ENCODE peak calls at places on chromosomes 12 and 14, in seven cellular contexts. M, B, N, T, K, O and L are unnamed samples.

GRCh38 chr12:916240-916639 is 33.3 kb downstream of the RAD52 start:
- DNase-seq in M (no peak), B (peak), N (no peak), T (no peak), K (no peak), O (no peak), L (no peak)

GRCh38 chr12:101552277-101552676 is 42.5 kb upstream of the MYBPC1 start:
- DNase-seq in M (no peak), B (no peak), N (peak), T (no peak), K (no peak), O (no peak), L (no peak)

GRCh38 chr14:52380294-52380693 is 66.2 kb downstream of the PTGER2 start:
- DNase-seq in M (no peak), B (no peak), N (peak), T (peak), K (no peak), O (no peak), L (no peak)

GRCh38 chr12:93591137-93591868 is 18.8 kb downstream of the SOCS2 start:
- DNase-seq in M (peak), B (peak), N (peak), T (no peak), K (peak), O (no peak), L (peak)

GRCh38 chr12:2413999-2414792 is 361.4 kb downstream of the CACNA1C start:
- DNase-seq in M (no peak), B (no peak), N (no peak), T (no peak), K (no peak), O (no peak), L (no peak)

GRCh38 chr12:116060765-116061164 is 216.7 kb downstream of the MED13L start:
- DNase-seq in M (no peak), B (no peak), N (no peak), T (peak), K (no peak), O (no peak), L (no peak)

GRCh38 chr12:57521475-57522018 is 1.1 kb upstream of the MBD6 start:
- DNase-seq in M (no peak), B (peak), N (peak), T (no peak), K (no peak), O (peak), L (no peak)

GRCh38 chr14:94977016-94977415 is 180.3 kb downstream of the DICER1 start:
- DNase-seq in M (no peak), B (no peak), N (no peak), T (no peak), K (no peak), O (no peak), L (no peak)

GRCh38 chr12:27493260-27493935 is 30.6 kb upstream of the PPFIBP1 start:
- DNase-seq in M (no peak), B (no peak), N (peak), T (no peak), K (no peak), O (no peak), L (no peak)

GRCh38 chr12:54371328-54372112 is 7.2 kb upstream of the GPR84 start:
- DNase-seq in M (no peak), B (no peak), N (no peak), T (no peak), K (peak), O (no peak), L (no peak)

GRCh38 chr14:95464103-95464502 is 52.3 kb downstream of the SYNE3 start:
- DNase-seq in M (no peak), B (no peak), N (no peak), T (no peak), K (no peak), O (no peak), L (no peak)

GRCh38 chr12:25839470-25839869 is 119.0 kb upstream of the RASSF8 start:
- DNase-seq in M (no peak), B (no peak), N (peak), T (no peak), K (no peak), O (no peak), L (no peak)

GRCh38 chr14:92532490-92533163 is 19.0 kb downstream of the RIN3 start:
- DNase-seq in M (no peak), B (no peak), N (no peak), T (no peak), K (no peak), O (no peak), L (no peak)

GRCh38 chr12:666766-667308 is 3.6 kb upstream of the NINJ2 start:
- DNase-seq in M (no peak), B (no peak), N (no peak), T (peak), K (no peak), O (no peak), L (no peak)

GRCh38 chr12:42482086-42482819 is 107.3 kb downstream of the PRICKLE1 start:
- DNase-seq in M (no peak), B (no peak), N (peak), T (no peak), K (no peak), O (peak), L (no peak)

GRCh38 chr14:32189806-32190205 is 12.0 kb upstream of the RNU6-7 start:
- DNase-seq in M (no peak), B (no peak), N (no peak), T (no peak), K (no peak), O (no peak), L (no peak)

GRCh38 chr12:45042599-45042998 is 8.3 kb downstream of the DBX2 start:
- DNase-seq in M (no peak), B (no peak), N (no peak), T (no peak), K (no peak), O (no peak), L (no peak)

GRCh38 chr12:92593734-92594402 is 108.9 kb upstream of the PLEKHG7 start:
- DNase-seq in M (no peak), B (no peak), N (peak), T (peak), K (no peak), O (peak), L (no peak)

DNA sequence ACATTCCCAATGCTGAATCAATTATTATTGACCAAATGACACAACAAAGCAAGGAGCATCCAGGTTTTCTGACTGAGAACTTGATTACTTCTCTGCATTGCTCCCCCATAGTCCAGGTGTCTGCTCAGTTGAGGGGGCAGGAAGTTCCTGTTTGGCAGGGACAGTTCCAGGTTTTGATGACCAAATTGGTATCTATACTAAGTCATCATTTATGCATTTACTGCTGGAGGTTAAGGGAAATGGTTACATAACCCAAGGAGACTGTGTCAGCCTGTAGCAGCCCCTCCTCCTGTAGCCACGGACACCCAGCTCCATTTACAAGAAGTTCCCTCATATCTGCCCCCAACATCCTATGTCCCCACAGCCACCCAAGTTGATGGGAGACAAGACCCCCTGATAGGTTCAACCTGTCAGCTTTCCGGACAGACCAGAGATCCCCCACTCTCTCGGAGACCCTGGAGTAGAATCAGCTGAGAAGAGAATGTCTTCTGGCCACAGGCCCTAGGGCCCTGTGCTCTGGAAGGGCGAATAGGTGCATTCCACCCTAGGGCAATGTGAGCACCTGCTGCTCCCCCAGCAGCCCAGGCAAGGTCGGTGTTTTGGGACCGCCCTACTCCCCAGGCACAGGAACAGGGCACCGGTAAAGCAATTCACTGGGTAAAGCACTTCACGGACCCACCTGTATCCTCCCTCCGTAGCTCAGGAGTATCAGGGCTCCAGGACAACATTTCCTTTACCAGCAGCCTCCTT is 23.6 kb downstream of the IRF2BPL start:
- DNase-seq in M (no peak), B (no peak), N (no peak), T (no peak), K (no peak), O (no peak), L (no peak)
- H3K27ac ChIP-seq in M (no peak), B (no peak), N (no peak), T (no peak), K (no peak), O (no peak), L (no peak)

GRCh38 chr12:49810159-49810459 is 18.1 kb downstream of the NCKAP5L start:
- DNase-seq in M (no peak), B (no peak), N (no peak), T (no peak), K (no peak), O (no peak), L (no peak)
- H3K4me2 ChIP-seq in M (no peak), B (peak), N (no peak), T (no peak), K (no peak), O (no peak), L (no peak)

GRCh38 chr14:53902307-53902706 is 54.3 kb downstream of the BMP4 start:
- DNase-seq in M (no peak), B (no peak), N (no peak), T (no peak), K (no peak), O (no peak), L (no peak)
- TF ChIP-seq REST in M (no peak), B (no peak), N (no peak), T (no peak), K (no peak), O (no peak), L (no peak)

GRCh38 chr14:53954551-53955233 is 1.9 kb downstream of the BMP4 start:
- DNase-seq in M (no peak), B (no peak), N (peak), T (no peak), K (no peak), O (no peak), L (no peak)

GRCh38 chr14:53956427-53957201 is at the start of gene BMP4:
- DNase-seq in M (peak), B (peak), N (peak), T (no peak), K (peak), O (peak), L (peak)

GRCh38 chr14:53955671-53956426 is 776 bp downstream of the BMP4 start:
- DNase-seq in M (no peak), B (peak), N (peak), T (no peak), K (no peak), O (peak), L (no peak)

GRCh38 chr14:53955234-53955556 is 1.4 kb downstream of the BMP4 start:
- DNase-seq in M (no peak), B (peak), N (no peak), T (no peak), K (no peak), O (no peak), L (no peak)

DNA sequence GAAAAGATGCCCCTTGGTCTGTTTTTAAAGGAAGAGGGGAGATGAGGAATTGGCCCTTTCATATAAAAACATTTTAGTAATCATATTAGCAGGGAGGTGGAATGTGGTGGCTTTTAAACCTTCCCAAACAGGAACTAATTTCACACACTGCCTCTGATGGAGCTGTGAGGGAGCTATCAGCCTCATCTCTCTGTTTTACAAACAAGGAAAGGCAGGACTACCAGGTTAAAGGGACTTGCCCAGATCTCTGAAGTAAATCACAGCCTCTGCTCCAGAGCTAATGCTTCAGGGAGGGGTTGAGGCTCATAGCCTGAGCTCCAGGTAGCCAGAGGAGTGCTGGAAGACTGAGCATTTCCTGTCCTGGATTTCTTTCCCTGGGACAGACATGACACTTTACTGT is 1.1 kb upstream of the BMP4 start:
- DNase-seq in M (no peak), B (no peak), N (no peak), T (no peak), K (no peak), O (peak), L (no peak)
- H3K27ac ChIP-seq in M (no peak), B (no peak), N (no peak), T (no peak), K (no peak), O (peak), L (peak)

GRCh38 chr12:87796961-87797516 is 232.2 kb downstream of the C12orf50 start:
- DNase-seq in M (no peak), B (no peak), N (no peak), T (no peak), K (no peak), O (no peak), L (no peak)
- H3K4me2 ChIP-seq in M (no peak), B (no peak), N (peak), T (no peak), K (no peak), O (no peak), L (no peak)

DNA sequence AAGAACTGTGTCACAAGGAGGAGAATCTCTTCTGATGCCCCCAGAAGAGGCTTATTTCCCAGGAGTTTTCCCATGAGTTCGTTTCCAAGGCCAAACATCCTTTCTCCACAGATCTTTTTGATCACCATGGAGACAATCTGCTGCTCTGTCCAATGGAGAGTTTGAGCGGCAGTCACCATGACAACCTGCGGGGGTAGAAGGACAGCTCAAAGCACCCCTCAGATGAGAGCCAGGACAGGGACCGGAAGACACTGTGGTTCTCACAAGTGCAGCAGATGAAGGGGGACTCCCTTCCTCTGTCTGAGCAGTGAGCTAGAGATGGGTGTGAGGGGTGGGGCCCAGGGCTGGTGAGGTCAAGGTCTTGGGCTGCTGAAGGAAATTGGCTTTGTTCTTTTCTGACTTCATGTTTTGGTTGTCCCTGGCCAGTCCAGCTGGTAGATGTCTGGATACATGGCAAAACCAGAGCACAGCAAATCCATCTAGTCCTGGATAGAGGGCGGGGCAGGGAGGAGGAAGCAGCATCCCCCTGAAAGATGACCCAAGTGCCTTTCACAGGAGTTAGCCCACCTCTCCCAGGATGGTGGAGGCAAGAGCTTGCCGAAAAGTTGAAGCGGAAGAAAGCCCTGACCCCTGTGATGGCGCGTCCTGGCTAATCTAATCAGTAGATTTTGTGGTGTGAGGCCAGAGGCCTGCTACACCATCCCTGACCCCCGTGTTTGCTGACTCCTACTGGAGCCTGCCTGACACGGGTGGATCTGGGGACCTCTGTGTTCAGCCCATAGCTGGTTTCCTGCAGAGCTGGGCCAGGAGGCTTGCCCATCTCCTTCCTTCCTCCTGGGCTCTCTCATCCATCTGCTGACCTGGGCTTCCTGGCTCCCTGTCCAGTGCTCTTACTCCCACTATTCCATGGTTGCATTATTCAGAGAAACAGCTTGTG is 24.4 kb downstream of the DHRS2 start:
- DNase-seq in M (no peak), B (no peak), N (no peak), T (no peak), K (no peak), O (no peak), L (no peak)
- TF ChIP-seq REST in M (no peak), B (no peak), N (no peak), T (no peak), K (no peak), O (no peak), L (no peak)

DNA sequence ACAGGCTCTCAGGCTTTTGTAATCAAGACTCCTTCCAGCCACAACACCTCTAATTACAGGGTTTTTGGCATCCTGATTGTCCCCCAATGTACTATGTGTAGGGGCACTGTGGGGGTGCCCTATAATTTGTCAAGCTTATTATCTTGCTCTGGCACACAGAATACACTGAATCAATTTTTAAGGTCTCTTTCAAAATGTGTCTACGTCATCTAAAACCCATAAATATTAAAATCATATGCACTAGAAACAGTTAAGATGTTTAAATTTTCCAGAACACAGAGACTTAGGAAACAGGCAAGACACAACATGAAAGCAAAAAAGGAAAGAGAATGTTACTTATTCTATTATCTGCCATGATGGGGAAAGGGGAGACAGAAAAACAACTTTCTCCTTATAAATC is 665.7 kb downstream of the NRXN3 start:
- DNase-seq in M (no peak), B (no peak), N (no peak), T (no peak), K (no peak), O (no peak), L (no peak)
- H3K27ac ChIP-seq in M (no peak), B (no peak), N (no peak), T (no peak), K (no peak), O (no peak), L (no peak)